ENCODE peak calls at places on chromosome X, in eight cellular contexts. U is fibroblast of lung, S is heart left ventricle, H is H1, Z is AG04449, Q is astrocyte, L is pancreas, B is AG09309. G is an unnamed sample.
A peak's percentile ranks its signal among the peaks of the same experiment; 100 is the strongest.

GRCh38 chrX:129318375-129318774 is 204.9 kb downstream of the SMARCA1 start:
- DNase-seq in L (no peak), U (peak; percentile 41), S (no peak), H (no peak), B (peak; percentile 3), Q (no peak), Z (no peak), G (peak; percentile 31)

GRCh38 chrX:135477576-135477975 is 42.9 kb upstream of the INTS6L start:
- DNase-seq in B (peak; percentile 11), U (peak; percentile 68), Z (peak; percentile 1), L (peak; percentile 55), S (peak; percentile 76), H (peak; percentile 29), Q (peak; percentile 44), G (peak; percentile 59)

GRCh38 chrX:103637604-103638338 is 9.0 kb downstream of the TCEAL1 start:
- DNase-seq in U (no peak), H (no peak), Z (no peak), L (no peak), S (no peak), Q (peak; percentile 6), B (no peak), G (no peak)

GRCh38 chrX:23634181-23634580 is 33.1 kb upstream of the PRDX4 start:
- DNase-seq in H (no peak), B (no peak), Q (no peak), S (no peak), Z (no peak), U (peak; percentile 19), L (no peak), G (no peak)

GRCh38 chrX:140766024-140766611 is 56.6 kb downstream of the LINC00632 start:
- DNase-seq in H (no peak), L (peak; percentile 12), U (peak; percentile 76), Q (peak; percentile 35), S (peak; percentile 10), Z (no peak), B (no peak), G (peak; percentile 45)

GRCh38 chrX:85107407-85107806 is 103.7 kb downstream of the APOOL start:
- DNase-seq in Z (no peak), S (no peak), L (no peak), Q (no peak), U (no peak), H (no peak), B (no peak), G (no peak)

GRCh38 chrX:73828080-73828720 is 265.2 kb downstream of the CHIC1 start:
- DNase-seq in H (no peak), Z (no peak), B (no peak), L (no peak), S (no peak), Q (no peak), U (no peak), G (no peak)

GRCh38 chrX:46626566-46626965 is 53.0 kb downstream of the CHST7 start:
- DNase-seq in L (no peak), Q (no peak), U (no peak), S (no peak), H (no peak), B (no peak), Z (no peak), G (peak; percentile 39)

GRCh38 chrX:119045884-119046283 is 26.9 kb upstream of the CT47C1 start:
- DNase-seq in S (no peak), H (no peak), U (no peak), B (no peak), L (no peak), Z (no peak), Q (no peak), G (no peak)

GRCh38 chrX:530726-531610 is 99.6 kb upstream of the SHOX start:
- DNase-seq in Z (no peak), S (no peak), Q (no peak), L (no peak), H (peak; percentile 5), B (no peak), U (no peak), G (no peak)

GRCh38 chrX:30141966-30142365 is 73.4 kb upstream of the MAGEB2 start:
- DNase-seq in Z (no peak), H (no peak), U (peak; percentile 59), Q (peak; percentile 9), L (no peak), B (no peak), S (no peak), G (peak; percentile 3)

GRCh38 chrX:117743469-117744251 is 372.9 kb downstream of the KLHL13 start:
- DNase-seq in Q (no peak), L (peak; percentile 2), B (no peak), S (no peak), U (no peak), Z (no peak), H (no peak), G (no peak)

GRCh38 chrX:110133735-110134370 is 130.9 kb downstream of the TMEM164 start:
- DNase-seq in Q (no peak), U (no peak), L (no peak), Z (no peak), B (no peak), H (no peak), S (no peak), G (no peak)

GRCh38 chrX:17035111-17035510 is 88.7 kb downstream of the REPS2 start:
- DNase-seq in L (no peak), S (no peak), Z (no peak), Q (no peak), B (no peak), U (no peak), H (no peak), G (no peak)

GRCh38 chrX:142804085-142804484 is 221.6 kb upstream of the SPANXN4 start:
- DNase-seq in S (no peak), Q (no peak), L (no peak), B (no peak), U (no peak), Z (no peak), H (no peak), G (no peak)

GRCh38 chrX:100652266-100652665 is 8.3 kb downstream of the SRPX2 start:
- DNase-seq in Z (no peak), Q (no peak), B (no peak), L (no peak), H (no peak), U (no peak), S (no peak), G (no peak)

GRCh38 chrX:100658936-100659335 is 14.9 kb downstream of the SRPX2 start:
- DNase-seq in S (no peak), U (peak; percentile 35), B (no peak), H (no peak), Z (no peak), L (no peak), Q (no peak), G (no peak)

GRCh38 chrX:100649550-100650356 is 5.8 kb downstream of the SRPX2 start:
- DNase-seq in S (peak; percentile 47), Q (peak; percentile 89), L (peak; percentile 11), U (peak; percentile 96), Z (peak; percentile 72), B (peak; percentile 75), H (no peak), G (no peak)

GRCh38 chrX:100650841-100651240 is 6.8 kb downstream of the SRPX2 start:
- DNase-seq in U (no peak), H (no peak), B (no peak), L (no peak), Q (no peak), Z (no peak), S (no peak), G (no peak)

DNA sequence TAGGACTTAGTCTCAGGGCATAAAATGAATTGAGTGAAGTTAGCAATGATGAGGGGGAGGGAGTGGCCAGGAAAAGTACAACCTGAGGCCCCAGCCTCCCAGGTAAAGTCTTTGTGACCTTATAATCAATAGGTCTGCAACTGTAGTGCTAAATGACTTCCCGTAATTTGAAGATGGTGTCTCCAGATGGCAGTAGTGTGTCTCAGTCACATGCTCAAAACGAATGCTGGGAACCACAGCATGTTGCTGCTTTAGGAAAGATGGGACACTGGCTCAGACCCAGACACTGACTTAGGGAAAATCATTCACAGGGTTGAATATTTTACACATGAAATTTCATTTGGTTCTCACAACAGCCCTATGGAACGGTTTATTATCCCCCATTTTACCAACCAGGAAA is 10.3 kb downstream of the SRPX2 start:
- DNase-seq in H (no peak), L (no peak), U (peak; percentile 58), Q (no peak), Z (no peak), S (peak; percentile 8), B (no peak), G (no peak)
- TF ChIP-seq CTCF in H (no peak), L (no peak), U (peak; percentile 25), Q (no peak), Z (peak; percentile 14), S (no peak), B (peak; percentile 9), G (no peak)

GRCh38 chrX:131826572-131826971 is 196.5 kb upstream of the STK26 start:
- DNase-seq in B (no peak), L (no peak), S (no peak), Z (no peak), U (no peak), H (no peak), Q (no peak), G (no peak)

GRCh38 chrX:131828482-131828881 is 194.6 kb upstream of the STK26 start:
- DNase-seq in S (no peak), L (no peak), Q (no peak), U (no peak), H (no peak), Z (no peak), B (no peak), G (no peak)

GRCh38 chrX:131831185-131831520 is 191.9 kb upstream of the STK26 start:
- DNase-seq in Z (no peak), U (no peak), S (no peak), H (no peak), L (no peak), B (no peak), Q (no peak), G (no peak)

GRCh38 chrX:131827935-131828334 is 195.2 kb upstream of the STK26 start:
- DNase-seq in H (no peak), L (no peak), U (no peak), Q (no peak), S (no peak), Z (no peak), B (no peak), G (peak; percentile 62)

GRCh38 chrX:131830400-131831184 is 192.5 kb upstream of the STK26 start:
- DNase-seq in L (peak; percentile 79), Q (peak; percentile 30), B (peak; percentile 44), H (peak; percentile 81), Z (no peak), S (peak; percentile 72), U (peak; percentile 45), G (peak; percentile 59)
- TF ChIP-seq CTCF in L (peak; percentile 56), Q (peak; percentile 37), B (peak; percentile 63), H (no peak), Z (no peak), S (peak; percentile 56), U (no peak), G (no peak)

GRCh38 chrX:38192007-38192625 is 28.6 kb downstream of the SRPX start:
- DNase-seq in L (no peak), S (no peak), H (no peak), Z (no peak), U (peak; percentile 27), B (no peak), Q (no peak), G (peak; percentile 16)
- TF ChIP-seq CTCF in L (peak; percentile 8), S (peak; percentile 22), H (peak; percentile 32), Z (peak; percentile 33), U (peak; percentile 34), B (peak; percentile 62), Q (peak; percentile 41), G (no peak)

DNA sequence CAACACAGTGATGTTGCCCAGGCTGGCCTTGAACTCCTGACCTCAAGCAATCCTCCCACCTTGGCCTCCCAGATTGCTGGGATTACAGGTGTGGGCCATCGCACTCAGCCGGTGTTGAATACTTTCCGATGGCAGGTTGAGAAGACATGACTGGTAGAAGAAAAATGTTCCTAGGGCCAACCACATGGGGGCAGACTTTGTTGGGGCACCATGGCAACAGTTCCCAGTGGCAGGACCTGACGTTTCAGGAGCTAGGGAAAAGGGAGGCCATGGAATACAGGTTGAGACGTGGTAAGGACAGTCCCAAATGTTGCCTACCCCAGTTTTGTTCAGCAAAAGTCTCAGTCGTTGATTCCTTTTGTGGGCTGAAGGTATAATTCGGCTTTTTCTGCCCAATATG is 134.6 kb downstream of the ASMT start:
- DNase-seq in L (no peak), Z (no peak), B (no peak), Q (no peak), U (no peak), H (no peak), S (no peak), G (no peak)
- TF ChIP-seq CTCF in L (no peak), Z (no peak), B (no peak), Q (no peak), U (no peak), H (peak; percentile 40), S (no peak), G (no peak)